ENCODE peak calls at places on chromosomes 13 and 19, in ten cellular contexts. One of them, this sample, is unnamed.
A peak's percentile ranks its signal among the peaks of the same experiment; 100 is the strongest.

GRCh38 chr19:3842948-3843347 is 25.9 kb downstream of the ZFR2 start:
- DNase-seq in CD8-positive, alpha-beta T cell: no peak
- DNase-seq in fibroblast of lung: no peak
- DNase-seq in H9: no peak
- DNase-seq in GM12878: no peak
- DNase-seq in OCI-LY7: no peak
- DNase-seq in A549: no peak
- DNase-seq in ascending aorta: no peak
- DNase-seq in mesothelial cell of epicardium: no peak
- DNase-seq in PC-3: no peak
- DNase-seq in this sample: no peak

GRCh38 chr19:13429563-13429962 is 76.7 kb downstream of the CACNA1A start:
- DNase-seq in CD8-positive, alpha-beta T cell: no peak
- DNase-seq in fibroblast of lung: peak; percentile 10
- DNase-seq in H9: no peak
- DNase-seq in GM12878: no peak
- DNase-seq in OCI-LY7: no peak
- DNase-seq in A549: no peak
- DNase-seq in ascending aorta: no peak
- DNase-seq in mesothelial cell of epicardium: no peak
- DNase-seq in PC-3: peak; percentile 15
- DNase-seq in this sample: no peak

GRCh38 chr19:16394681-16395375 is 70.2 kb downstream of the KLF2 start:
- DNase-seq in CD8-positive, alpha-beta T cell: no peak
- DNase-seq in fibroblast of lung: peak; percentile 40
- DNase-seq in H9: no peak
- DNase-seq in GM12878: no peak
- DNase-seq in OCI-LY7: no peak
- DNase-seq in A549: no peak
- DNase-seq in ascending aorta: no peak
- DNase-seq in mesothelial cell of epicardium: no peak
- DNase-seq in PC-3: no peak
- DNase-seq in this sample: no peak

GRCh38 chr13:44790289-44790688 is 199.0 kb downstream of the NUFIP1 start:
- DNase-seq in CD8-positive, alpha-beta T cell: no peak
- DNase-seq in fibroblast of lung: no peak
- DNase-seq in H9: peak; percentile 73
- DNase-seq in GM12878: no peak
- DNase-seq in OCI-LY7: no peak
- DNase-seq in A549: no peak
- DNase-seq in ascending aorta: no peak
- DNase-seq in mesothelial cell of epicardium: no peak
- DNase-seq in PC-3: no peak
- DNase-seq in this sample: no peak

GRCh38 chr13:20134732-20135131 is 26.1 kb downstream of the GJA3 start:
- DNase-seq in CD8-positive, alpha-beta T cell: no peak
- DNase-seq in fibroblast of lung: no peak
- DNase-seq in H9: no peak
- DNase-seq in GM12878: no peak
- DNase-seq in OCI-LY7: no peak
- DNase-seq in A549: no peak
- DNase-seq in ascending aorta: no peak
- DNase-seq in mesothelial cell of epicardium: no peak
- DNase-seq in PC-3: no peak
- DNase-seq in this sample: no peak

GRCh38 chr13:75364131-75364713 is 117.7 kb downstream of the TBC1D4 start:
- DNase-seq in CD8-positive, alpha-beta T cell: no peak
- DNase-seq in fibroblast of lung: no peak
- DNase-seq in H9: no peak
- DNase-seq in GM12878: no peak
- DNase-seq in OCI-LY7: no peak
- DNase-seq in A549: no peak
- DNase-seq in ascending aorta: no peak
- DNase-seq in mesothelial cell of epicardium: no peak
- DNase-seq in PC-3: peak; percentile 85
- DNase-seq in this sample: no peak

GRCh38 chr13:37106642-37107041 is 1.2 kb upstream of the CSNK1A1L start:
- DNase-seq in CD8-positive, alpha-beta T cell: no peak
- DNase-seq in fibroblast of lung: no peak
- DNase-seq in H9: no peak
- DNase-seq in GM12878: no peak
- DNase-seq in OCI-LY7: no peak
- DNase-seq in A549: no peak
- DNase-seq in ascending aorta: no peak
- DNase-seq in mesothelial cell of epicardium: no peak
- DNase-seq in PC-3: no peak
- DNase-seq in this sample: no peak

GRCh38 chr13:93002071-93002470 is 224.5 kb upstream of the GPC6 start:
- DNase-seq in CD8-positive, alpha-beta T cell: no peak
- DNase-seq in fibroblast of lung: peak; percentile 9
- DNase-seq in H9: no peak
- DNase-seq in GM12878: no peak
- DNase-seq in OCI-LY7: no peak
- DNase-seq in A549: no peak
- DNase-seq in ascending aorta: no peak
- DNase-seq in mesothelial cell of epicardium: no peak
- DNase-seq in PC-3: no peak
- DNase-seq in this sample: no peak

GRCh38 chr13:99992376-99992775 is 10.8 kb downstream of the ZIC2 start:
- DNase-seq in CD8-positive, alpha-beta T cell: no peak
- DNase-seq in fibroblast of lung: no peak
- DNase-seq in H9: no peak
- DNase-seq in GM12878: no peak
- DNase-seq in OCI-LY7: no peak
- DNase-seq in A549: no peak
- DNase-seq in ascending aorta: no peak
- DNase-seq in mesothelial cell of epicardium: no peak
- DNase-seq in PC-3: no peak
- DNase-seq in this sample: no peak
- TF ChIP-seq CTCF in CD8-positive, alpha-beta T cell: no peak
- TF ChIP-seq CTCF in fibroblast of lung: no peak
- TF ChIP-seq CTCF in H9: no peak
- TF ChIP-seq CTCF in GM12878: no peak
- TF ChIP-seq CTCF in OCI-LY7: no peak
- TF ChIP-seq CTCF in A549: no peak
- TF ChIP-seq CTCF in ascending aorta: no peak
- TF ChIP-seq CTCF in mesothelial cell of epicardium: no peak
- TF ChIP-seq CTCF in PC-3: no peak
- TF ChIP-seq CTCF in this sample: no peak

GRCh38 chr19:11457115-11457514 is 21.7 kb downstream of the PRKCSH start:
- DNase-seq in CD8-positive, alpha-beta T cell: no peak
- DNase-seq in fibroblast of lung: no peak
- DNase-seq in H9: no peak
- DNase-seq in GM12878: no peak
- DNase-seq in OCI-LY7: no peak
- DNase-seq in A549: no peak
- DNase-seq in ascending aorta: no peak
- DNase-seq in mesothelial cell of epicardium: no peak
- DNase-seq in PC-3: no peak
- DNase-seq in this sample: no peak

GRCh38 chr19:11458236-11458900 is 22.5 kb downstream of the ELAVL3 start:
- DNase-seq in CD8-positive, alpha-beta T cell: no peak
- DNase-seq in fibroblast of lung: no peak
- DNase-seq in H9: no peak
- DNase-seq in GM12878: no peak
- DNase-seq in OCI-LY7: no peak
- DNase-seq in A549: no peak
- DNase-seq in ascending aorta: no peak
- DNase-seq in mesothelial cell of epicardium: no peak
- DNase-seq in PC-3: no peak
- DNase-seq in this sample: no peak

GRCh38 chr19:11461453-11461852 is 19.4 kb downstream of the ELAVL3 start:
- DNase-seq in CD8-positive, alpha-beta T cell: no peak
- DNase-seq in fibroblast of lung: no peak
- DNase-seq in H9: no peak
- DNase-seq in GM12878: no peak
- DNase-seq in OCI-LY7: no peak
- DNase-seq in A549: no peak
- DNase-seq in ascending aorta: no peak
- DNase-seq in mesothelial cell of epicardium: no peak
- DNase-seq in PC-3: no peak
- DNase-seq in this sample: no peak

GRCh38 chr19:11457831-11458230 is 22.4 kb downstream of the PRKCSH start:
- DNase-seq in CD8-positive, alpha-beta T cell: no peak
- DNase-seq in fibroblast of lung: no peak
- DNase-seq in H9: no peak
- DNase-seq in GM12878: no peak
- DNase-seq in OCI-LY7: no peak
- DNase-seq in A549: no peak
- DNase-seq in ascending aorta: no peak
- DNase-seq in mesothelial cell of epicardium: no peak
- DNase-seq in PC-3: no peak
- DNase-seq in this sample: no peak

GRCh38 chr19:11460207-11460606 is 20.6 kb downstream of the ELAVL3 start:
- DNase-seq in CD8-positive, alpha-beta T cell: no peak
- DNase-seq in fibroblast of lung: no peak
- DNase-seq in H9: no peak
- DNase-seq in GM12878: no peak
- DNase-seq in OCI-LY7: no peak
- DNase-seq in A549: no peak
- DNase-seq in ascending aorta: no peak
- DNase-seq in mesothelial cell of epicardium: no peak
- DNase-seq in PC-3: no peak
- DNase-seq in this sample: no peak
- TF ChIP-seq CTCF in CD8-positive, alpha-beta T cell: no peak
- TF ChIP-seq CTCF in fibroblast of lung: peak; percentile 11
- TF ChIP-seq CTCF in H9: peak; percentile 53
- TF ChIP-seq CTCF in GM12878: peak; percentile 32
- TF ChIP-seq CTCF in OCI-LY7: peak; percentile 54
- TF ChIP-seq CTCF in A549: no peak
- TF ChIP-seq CTCF in ascending aorta: no peak
- TF ChIP-seq CTCF in mesothelial cell of epicardium: no peak
- TF ChIP-seq CTCF in PC-3: peak; percentile 48
- TF ChIP-seq CTCF in this sample: peak; percentile 8

GRCh38 chr19:45078390-45079062 is 534 bp upstream of the GEMIN7 start:
- DNase-seq in CD8-positive, alpha-beta T cell: no peak
- DNase-seq in fibroblast of lung: no peak
- DNase-seq in H9: no peak
- DNase-seq in GM12878: no peak
- DNase-seq in OCI-LY7: no peak
- DNase-seq in A549: no peak
- DNase-seq in ascending aorta: no peak
- DNase-seq in mesothelial cell of epicardium: no peak
- DNase-seq in PC-3: no peak
- DNase-seq in this sample: no peak

GRCh38 chr19:45076029-45076850 is at the start of gene ZNF296:
- DNase-seq in CD8-positive, alpha-beta T cell: peak; percentile 85
- DNase-seq in fibroblast of lung: peak; percentile 25
- DNase-seq in H9: peak; percentile 91
- DNase-seq in GM12878: no peak
- DNase-seq in OCI-LY7: peak; percentile 92
- DNase-seq in A549: peak; percentile 84
- DNase-seq in ascending aorta: no peak
- DNase-seq in mesothelial cell of epicardium: no peak
- DNase-seq in PC-3: peak; percentile 82
- DNase-seq in this sample: peak; percentile 90

GRCh38 chr19:45075215-45076028 is 856 bp downstream of the ZNF296 start:
- DNase-seq in CD8-positive, alpha-beta T cell: peak; percentile 62
- DNase-seq in fibroblast of lung: peak; percentile 26
- DNase-seq in H9: peak; percentile 90
- DNase-seq in GM12878: peak; percentile 80
- DNase-seq in OCI-LY7: peak; percentile 96
- DNase-seq in A549: peak; percentile 85
- DNase-seq in ascending aorta: peak; percentile 47
- DNase-seq in mesothelial cell of epicardium: no peak
- DNase-seq in PC-3: peak; percentile 82
- DNase-seq in this sample: peak; percentile 96

GRCh38 chr19:45079063-45079910 is at the start of gene GEMIN7:
- DNase-seq in CD8-positive, alpha-beta T cell: peak; percentile 89
- DNase-seq in fibroblast of lung: peak; percentile 71
- DNase-seq in H9: peak; percentile 89
- DNase-seq in GM12878: peak; percentile 64
- DNase-seq in OCI-LY7: peak; percentile 90
- DNase-seq in A549: peak; percentile 88
- DNase-seq in ascending aorta: no peak
- DNase-seq in mesothelial cell of epicardium: peak; percentile 64
- DNase-seq in PC-3: peak; percentile 68
- DNase-seq in this sample: peak; percentile 82

DNA sequence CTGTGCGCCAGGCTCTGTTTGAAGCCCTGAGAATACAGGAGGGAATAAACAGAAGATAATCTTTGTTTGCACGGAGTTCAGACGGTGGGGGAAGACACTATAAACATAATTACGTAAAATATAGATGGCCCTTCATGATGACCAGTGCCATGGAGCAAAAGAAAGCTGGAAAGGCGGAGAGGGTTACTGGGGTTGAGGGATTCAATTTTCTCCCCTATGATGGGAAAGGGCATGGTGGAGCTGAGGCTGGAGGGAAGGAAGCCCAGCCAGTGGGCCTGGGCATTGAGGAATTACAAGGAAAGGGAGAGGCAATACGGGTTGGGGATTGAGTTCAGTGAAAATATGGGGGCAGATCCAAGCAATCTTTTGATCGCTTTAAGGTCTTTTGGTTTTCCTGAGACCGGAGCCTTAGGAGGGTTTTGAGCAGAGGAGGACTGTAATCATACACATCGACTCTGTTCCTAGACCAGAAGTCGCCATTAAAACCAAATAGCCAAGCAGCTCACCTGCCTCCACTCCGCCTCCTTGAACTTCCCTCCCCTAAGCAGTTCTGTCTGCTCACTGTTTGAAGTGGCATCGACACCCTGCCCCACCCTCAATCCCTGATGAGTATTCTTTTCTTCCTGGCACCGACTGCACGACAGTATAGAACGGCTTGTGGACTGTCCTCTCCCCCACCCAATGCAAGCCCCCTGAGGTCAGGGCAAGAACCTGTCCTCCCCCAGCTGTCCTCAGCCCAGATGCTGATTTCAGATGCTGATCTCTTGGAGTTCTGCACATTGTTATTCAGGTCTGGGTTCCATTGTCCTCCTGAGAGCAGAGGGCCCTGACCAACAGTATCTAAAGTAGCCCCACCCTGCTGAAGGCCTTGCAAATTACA is 813 bp upstream of the ZNF296 start:
- DNase-seq in CD8-positive, alpha-beta T cell: no peak
- DNase-seq in fibroblast of lung: no peak
- DNase-seq in H9: peak; percentile 71
- DNase-seq in GM12878: no peak
- DNase-seq in OCI-LY7: no peak
- DNase-seq in A549: no peak
- DNase-seq in ascending aorta: no peak
- DNase-seq in mesothelial cell of epicardium: no peak
- DNase-seq in PC-3: no peak
- DNase-seq in this sample: no peak
- TF ChIP-seq CTCF in CD8-positive, alpha-beta T cell: no peak
- TF ChIP-seq CTCF in fibroblast of lung: no peak
- TF ChIP-seq CTCF in H9: no peak
- TF ChIP-seq CTCF in GM12878: no peak
- TF ChIP-seq CTCF in OCI-LY7: no peak
- TF ChIP-seq CTCF in A549: no peak
- TF ChIP-seq CTCF in ascending aorta: no peak
- TF ChIP-seq CTCF in mesothelial cell of epicardium: no peak
- TF ChIP-seq CTCF in PC-3: no peak
- TF ChIP-seq CTCF in this sample: no peak

DNA sequence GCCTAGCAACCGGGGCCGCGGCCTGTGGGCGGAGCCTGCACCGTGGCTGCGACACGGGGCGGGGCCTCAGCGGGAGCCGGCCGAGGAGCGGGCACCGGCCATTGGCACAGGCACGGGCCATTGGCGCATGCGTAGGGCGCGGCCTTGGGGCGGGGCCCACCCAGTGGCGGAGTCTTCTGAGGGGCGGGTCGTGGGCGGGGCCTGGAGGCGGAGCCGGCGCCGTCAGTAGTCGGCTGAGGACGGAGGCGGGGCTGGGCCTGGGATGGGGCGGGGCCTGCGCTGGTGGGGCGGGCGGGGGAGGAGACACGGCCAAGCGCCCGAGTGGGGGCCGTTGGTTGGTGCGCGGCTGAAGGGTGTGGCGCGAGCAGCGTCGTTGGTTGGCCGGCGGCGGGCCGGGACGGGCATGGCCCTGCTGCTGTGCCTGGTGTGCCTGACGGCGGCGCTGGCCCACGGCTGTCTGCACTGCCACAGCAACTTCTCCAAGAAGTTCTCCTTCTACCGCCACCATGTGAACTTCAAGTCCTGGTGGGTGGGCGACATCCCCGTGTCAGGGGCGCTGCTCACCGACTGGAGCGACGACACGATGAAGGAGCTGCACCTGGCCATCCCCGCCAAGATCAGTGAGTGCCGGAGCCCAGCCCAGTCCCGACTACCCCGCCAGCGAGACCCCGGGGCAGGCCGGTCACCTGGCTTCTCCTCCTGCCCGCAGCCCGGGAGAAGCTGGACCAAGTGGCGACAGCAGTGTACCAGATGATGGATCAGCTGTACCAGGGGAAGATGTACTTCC is at the start of gene IZUMO4:
- DNase-seq in CD8-positive, alpha-beta T cell: peak; percentile 100
- DNase-seq in fibroblast of lung: peak; percentile 90
- DNase-seq in H9: peak; percentile 98
- DNase-seq in GM12878: peak; percentile 71
- DNase-seq in OCI-LY7: peak; percentile 97
- DNase-seq in A549: peak; percentile 97
- DNase-seq in ascending aorta: peak; percentile 93
- DNase-seq in mesothelial cell of epicardium: peak; percentile 100
- DNase-seq in PC-3: peak; percentile 94
- DNase-seq in this sample: peak; percentile 99
- TF ChIP-seq CTCF in CD8-positive, alpha-beta T cell: peak; percentile 49
- TF ChIP-seq CTCF in fibroblast of lung: peak; percentile 40
- TF ChIP-seq CTCF in H9: peak; percentile 49
- TF ChIP-seq CTCF in GM12878: peak; percentile 41
- TF ChIP-seq CTCF in OCI-LY7: peak; percentile 72
- TF ChIP-seq CTCF in A549: peak; percentile 8
- TF ChIP-seq CTCF in ascending aorta: peak; percentile 55
- TF ChIP-seq CTCF in mesothelial cell of epicardium: no peak
- TF ChIP-seq CTCF in PC-3: peak; percentile 37
- TF ChIP-seq CTCF in this sample: peak; percentile 36

This sample was measured in GM10248.